ENCODE peak calls at places on chromosomes 13 and 19, in ten cellular contexts. A is T-helper 17 cell; X is brain microvascular endothelial cell; Y is MG63; K is anterior cingulate cortex; Q is omental fat pad; I is right cardiac atrium; J is SK-N-SH; B is activated T-cell treated with anti-CD3 and anti-CD28 coated beads, Interleukin-2, amount 50 U/mL, for 72 hours; Z is AG04449. R is an unnamed sample.

GRCh38 chr19:54804571-54804970 is 1.2 kb downstream of the KIR2DL4 start:
- DNase-seq in A (no peak), X (no peak), Y (no peak), K (no peak), Q (no peak), I (no peak), J (no peak), B (no peak), Z (no peak), R (no peak)

GRCh38 chr19:38544569-38545315 is 73.0 kb downstream of the MAP4K1 start:
- DNase-seq in A (no peak), X (no peak), Y (no peak), K (no peak), Q (no peak), I (no peak), J (no peak), B (no peak), Z (peak), R (no peak)

GRCh38 chr13:100131863-100132574 is 43.1 kb downstream of the PCCA start:
- DNase-seq in A (no peak), X (peak), Y (peak), K (no peak), Q (no peak), I (no peak), J (peak), B (peak), Z (peak), R (peak)

GRCh38 chr13:83085186-83085900 is 796.9 kb downstream of the SLITRK1 start:
- DNase-seq in A (no peak), X (no peak), Y (no peak), K (no peak), Q (no peak), I (no peak), J (no peak), B (no peak), Z (peak), R (no peak)

GRCh38 chr13:27170221-27170520 is 1.4 kb downstream of the USP12 start:
- DNase-seq in A (no peak), X (peak), Y (no peak), K (no peak), Q (no peak), I (no peak), J (no peak), B (no peak), Z (no peak), R (no peak)

GRCh38 chr13:66200555-66200954 is 1029.6 kb downstream of the PCDH9 start:
- DNase-seq in A (no peak), X (peak), Y (no peak), K (no peak), Q (no peak), I (no peak), J (no peak), B (no peak), Z (no peak), R (no peak)

GRCh38 chr19:53903055-53903680 is 5.9 kb upstream of the CACNG7 start:
- DNase-seq in A (no peak), X (no peak), Y (no peak), K (no peak), Q (no peak), I (no peak), J (no peak), B (peak), Z (no peak), R (peak)

GRCh38 chr19:5093953-5094718 is 125.2 kb downstream of the KDM4B start:
- DNase-seq in A (no peak), X (no peak), Y (no peak), K (no peak), Q (no peak), I (peak), J (no peak), B (no peak), Z (no peak), R (no peak)

GRCh38 chr19:5171711-5172110 is 168.9 kb downstream of the PTPRS start:
- DNase-seq in A (no peak), X (no peak), Y (no peak), K (no peak), Q (no peak), I (no peak), J (no peak), B (no peak), Z (no peak), R (no peak)

GRCh38 chr19:9913237-9914000 is 22.9 kb downstream of the OLFM2 start:
- DNase-seq in A (no peak), X (no peak), Y (peak), K (no peak), Q (no peak), I (peak), J (peak), B (no peak), Z (no peak), R (no peak)

GRCh38 chr13:37475151-37475550 is 123.4 kb downstream of the POSTN start:
- DNase-seq in A (no peak), X (no peak), Y (no peak), K (no peak), Q (no peak), I (no peak), J (no peak), B (no peak), Z (no peak), R (no peak)

R was measured in non-pigmented ciliary epithelial cell.